ENCODE peak calls at places on chromosome 15, in eight cellular contexts. One of them, this sample, is unnamed.

GRCh38 chr15:95958417-95958816 is 372.1 kb upstream of the NR2F2 start:
- DNase-seq in HL-60: no peak
- DNase-seq in Panc1: no peak
- DNase-seq in GM13977: no peak
- DNase-seq in GM13976: no peak
- DNase-seq in CD8-positive, alpha-beta T cell: no peak
- DNase-seq in adrenal gland: no peak
- DNase-seq in upper lobe of right lung: no peak
- DNase-seq in this sample: no peak

GRCh38 chr15:75786564-75786925 is 56.7 kb upstream of the UBE2Q2 start:
- DNase-seq in HL-60: no peak
- DNase-seq in Panc1: no peak
- DNase-seq in GM13977: no peak
- DNase-seq in GM13976: no peak
- DNase-seq in CD8-positive, alpha-beta T cell: no peak
- DNase-seq in adrenal gland: peak
- DNase-seq in upper lobe of right lung: no peak
- DNase-seq in this sample: no peak

GRCh38 chr15:44227584-44227983 is 32.5 kb upstream of the FRMD5 start:
- DNase-seq in HL-60: no peak
- DNase-seq in Panc1: no peak
- DNase-seq in GM13977: no peak
- DNase-seq in GM13976: no peak
- DNase-seq in CD8-positive, alpha-beta T cell: no peak
- DNase-seq in adrenal gland: no peak
- DNase-seq in upper lobe of right lung: no peak
- DNase-seq in this sample: no peak

GRCh38 chr15:38164061-38164460 is 88.6 kb upstream of the SPRED1 start:
- DNase-seq in HL-60: no peak
- DNase-seq in Panc1: no peak
- DNase-seq in GM13977: no peak
- DNase-seq in GM13976: no peak
- DNase-seq in CD8-positive, alpha-beta T cell: no peak
- DNase-seq in adrenal gland: no peak
- DNase-seq in upper lobe of right lung: no peak
- DNase-seq in this sample: no peak

GRCh38 chr15:71785996-71786395 is 24.4 kb upstream of the NR2E3 start:
- DNase-seq in HL-60: no peak
- DNase-seq in Panc1: no peak
- DNase-seq in GM13977: no peak
- DNase-seq in GM13976: no peak
- DNase-seq in CD8-positive, alpha-beta T cell: no peak
- DNase-seq in adrenal gland: no peak
- DNase-seq in upper lobe of right lung: no peak
- DNase-seq in this sample: no peak

GRCh38 chr15:23686466-23687142 is 501 bp downstream of the NDN start:
- DNase-seq in HL-60: no peak
- DNase-seq in Panc1: no peak
- DNase-seq in GM13977: no peak
- DNase-seq in GM13976: no peak
- DNase-seq in CD8-positive, alpha-beta T cell: no peak
- DNase-seq in adrenal gland: no peak
- DNase-seq in upper lobe of right lung: no peak
- DNase-seq in this sample: no peak

GRCh38 chr15:25967120-25967519 is 104.0 kb upstream of the ATP10A start:
- DNase-seq in HL-60: no peak
- DNase-seq in Panc1: no peak
- DNase-seq in GM13977: no peak
- DNase-seq in GM13976: no peak
- DNase-seq in CD8-positive, alpha-beta T cell: no peak
- DNase-seq in adrenal gland: no peak
- DNase-seq in upper lobe of right lung: no peak
- DNase-seq in this sample: no peak

GRCh38 chr15:63833246-63833696 is 477 bp downstream of the HERC1 start:
- DNase-seq in HL-60: peak
- DNase-seq in Panc1: no peak
- DNase-seq in GM13977: peak
- DNase-seq in GM13976: peak
- DNase-seq in CD8-positive, alpha-beta T cell: peak
- DNase-seq in adrenal gland: peak
- DNase-seq in upper lobe of right lung: peak
- DNase-seq in this sample: peak

GRCh38 chr15:69280783-69281182 is 17.9 kb upstream of the PAQR5 start:
- DNase-seq in HL-60: no peak
- DNase-seq in Panc1: no peak
- DNase-seq in GM13977: no peak
- DNase-seq in GM13976: no peak
- DNase-seq in CD8-positive, alpha-beta T cell: no peak
- DNase-seq in adrenal gland: no peak
- DNase-seq in upper lobe of right lung: no peak
- DNase-seq in this sample: no peak

GRCh38 chr15:25179673-25180511 is 225.1 kb downstream of the SNRPN start:
- DNase-seq in HL-60: no peak
- DNase-seq in Panc1: no peak
- DNase-seq in GM13977: peak
- DNase-seq in GM13976: no peak
- DNase-seq in CD8-positive, alpha-beta T cell: no peak
- DNase-seq in adrenal gland: peak
- DNase-seq in upper lobe of right lung: peak
- DNase-seq in this sample: no peak

GRCh38 chr15:96363692-96364091 is 33.2 kb downstream of the NR2F2 start:
- DNase-seq in HL-60: no peak
- DNase-seq in Panc1: no peak
- DNase-seq in GM13977: peak
- DNase-seq in GM13976: peak
- DNase-seq in CD8-positive, alpha-beta T cell: no peak
- DNase-seq in adrenal gland: no peak
- DNase-seq in upper lobe of right lung: no peak
- DNase-seq in this sample: no peak

GRCh38 chr15:87916208-87916607 is 340.3 kb downstream of the NTRK3 start:
- DNase-seq in HL-60: no peak
- DNase-seq in Panc1: no peak
- DNase-seq in GM13977: no peak
- DNase-seq in GM13976: no peak
- DNase-seq in CD8-positive, alpha-beta T cell: no peak
- DNase-seq in adrenal gland: no peak
- DNase-seq in upper lobe of right lung: no peak
- DNase-seq in this sample: no peak

GRCh38 chr15:34691024-34691423 is 63.8 kb downstream of the GJD2 start:
- DNase-seq in HL-60: no peak
- DNase-seq in Panc1: no peak
- DNase-seq in GM13977: no peak
- DNase-seq in GM13976: no peak
- DNase-seq in CD8-positive, alpha-beta T cell: no peak
- DNase-seq in adrenal gland: no peak
- DNase-seq in upper lobe of right lung: no peak
- DNase-seq in this sample: no peak

GRCh38 chr15:84863480-84864428 is 20.7 kb upstream of the SLC28A1 start:
- DNase-seq in HL-60: peak
- DNase-seq in Panc1: no peak
- DNase-seq in GM13977: no peak
- DNase-seq in GM13976: no peak
- DNase-seq in CD8-positive, alpha-beta T cell: no peak
- DNase-seq in adrenal gland: no peak
- DNase-seq in upper lobe of right lung: no peak
- DNase-seq in this sample: no peak

GRCh38 chr15:78763796-78764241 is 47.4 kb downstream of the ADAMTS7 start:
- DNase-seq in HL-60: no peak
- DNase-seq in Panc1: no peak
- DNase-seq in GM13977: no peak
- DNase-seq in GM13976: no peak
- DNase-seq in CD8-positive, alpha-beta T cell: no peak
- DNase-seq in adrenal gland: peak
- DNase-seq in upper lobe of right lung: peak
- DNase-seq in this sample: no peak

GRCh38 chr15:91472316-91472756 is 372.3 kb downstream of the SV2B start:
- DNase-seq in HL-60: no peak
- DNase-seq in Panc1: no peak
- DNase-seq in GM13977: no peak
- DNase-seq in GM13976: no peak
- DNase-seq in CD8-positive, alpha-beta T cell: no peak
- DNase-seq in adrenal gland: no peak
- DNase-seq in upper lobe of right lung: no peak
- DNase-seq in this sample: no peak

GRCh38 chr15:77821188-77821958 is 188.7 kb upstream of the LINGO1 start:
- DNase-seq in HL-60: peak
- DNase-seq in Panc1: peak
- DNase-seq in GM13977: peak
- DNase-seq in GM13976: peak
- DNase-seq in CD8-positive, alpha-beta T cell: no peak
- DNase-seq in adrenal gland: peak
- DNase-seq in upper lobe of right lung: no peak
- DNase-seq in this sample: peak

GRCh38 chr15:80710635-80711553 is 15.8 kb downstream of the ABHD17C start:
- DNase-seq in HL-60: no peak
- DNase-seq in Panc1: no peak
- DNase-seq in GM13977: peak
- DNase-seq in GM13976: peak
- DNase-seq in CD8-positive, alpha-beta T cell: no peak
- DNase-seq in adrenal gland: no peak
- DNase-seq in upper lobe of right lung: no peak
- DNase-seq in this sample: peak

GRCh38 chr15:74430510-74430951 is 3.2 kb downstream of the SEMA7A start:
- DNase-seq in HL-60: no peak
- DNase-seq in Panc1: no peak
- DNase-seq in GM13977: no peak
- DNase-seq in GM13976: peak
- DNase-seq in CD8-positive, alpha-beta T cell: no peak
- DNase-seq in adrenal gland: no peak
- DNase-seq in upper lobe of right lung: no peak
- DNase-seq in this sample: peak

GRCh38 chr15:55669226-55669625 is 73.7 kb downstream of the PRTG start:
- DNase-seq in HL-60: no peak
- DNase-seq in Panc1: no peak
- DNase-seq in GM13977: no peak
- DNase-seq in GM13976: no peak
- DNase-seq in CD8-positive, alpha-beta T cell: no peak
- DNase-seq in adrenal gland: no peak
- DNase-seq in upper lobe of right lung: no peak
- DNase-seq in this sample: no peak

GRCh38 chr15:74193305-74193718 is 9.3 kb downstream of the STRA6 start:
- DNase-seq in HL-60: no peak
- DNase-seq in Panc1: no peak
- DNase-seq in GM13977: no peak
- DNase-seq in GM13976: no peak
- DNase-seq in CD8-positive, alpha-beta T cell: no peak
- DNase-seq in adrenal gland: peak
- DNase-seq in upper lobe of right lung: no peak
- DNase-seq in this sample: no peak

GRCh38 chr15:72970965-72971746 is 81.1 kb upstream of the NEO1 start:
- DNase-seq in HL-60: no peak
- DNase-seq in Panc1: no peak
- DNase-seq in GM13977: no peak
- DNase-seq in GM13976: no peak
- DNase-seq in CD8-positive, alpha-beta T cell: no peak
- DNase-seq in adrenal gland: no peak
- DNase-seq in upper lobe of right lung: no peak
- DNase-seq in this sample: no peak

GRCh38 chr15:47691896-47692295 is 25.4 kb upstream of the SEMA6D start:
- DNase-seq in HL-60: no peak
- DNase-seq in Panc1: no peak
- DNase-seq in GM13977: no peak
- DNase-seq in GM13976: no peak
- DNase-seq in CD8-positive, alpha-beta T cell: no peak
- DNase-seq in adrenal gland: no peak
- DNase-seq in upper lobe of right lung: no peak
- DNase-seq in this sample: no peak

GRCh38 chr15:60572462-60573214 is 93.7 kb upstream of the ICE2 start:
- DNase-seq in HL-60: no peak
- DNase-seq in Panc1: no peak
- DNase-seq in GM13977: no peak
- DNase-seq in GM13976: no peak
- DNase-seq in CD8-positive, alpha-beta T cell: no peak
- DNase-seq in adrenal gland: no peak
- DNase-seq in upper lobe of right lung: no peak
- DNase-seq in this sample: no peak

GRCh38 chr15:59492389-59493377 is 54.7 kb downstream of the FAM81A start:
- DNase-seq in HL-60: peak
- DNase-seq in Panc1: peak
- DNase-seq in GM13977: peak
- DNase-seq in GM13976: peak
- DNase-seq in CD8-positive, alpha-beta T cell: peak
- DNase-seq in adrenal gland: peak
- DNase-seq in upper lobe of right lung: no peak
- DNase-seq in this sample: peak

GRCh38 chr15:101540480-101541239 is 51.2 kb upstream of the PCSK6 start:
- DNase-seq in HL-60: no peak
- DNase-seq in Panc1: no peak
- DNase-seq in GM13977: no peak
- DNase-seq in GM13976: no peak
- DNase-seq in CD8-positive, alpha-beta T cell: no peak
- DNase-seq in adrenal gland: no peak
- DNase-seq in upper lobe of right lung: no peak
- DNase-seq in this sample: no peak
- TF ChIP-seq CTCF in HL-60: no peak
- TF ChIP-seq CTCF in Panc1: no peak
- TF ChIP-seq CTCF in GM13977: no peak
- TF ChIP-seq CTCF in GM13976: no peak
- TF ChIP-seq CTCF in CD8-positive, alpha-beta T cell: no peak
- TF ChIP-seq CTCF in adrenal gland: no peak
- TF ChIP-seq CTCF in upper lobe of right lung: no peak
- TF ChIP-seq CTCF in this sample: no peak

GRCh38 chr15:28881170-28881569 is 4.6 kb upstream of the APBA2 start:
- DNase-seq in HL-60: no peak
- DNase-seq in Panc1: no peak
- DNase-seq in GM13977: no peak
- DNase-seq in GM13976: no peak
- DNase-seq in CD8-positive, alpha-beta T cell: no peak
- DNase-seq in adrenal gland: no peak
- DNase-seq in upper lobe of right lung: no peak
- DNase-seq in this sample: no peak
- TF ChIP-seq CTCF in HL-60: no peak
- TF ChIP-seq CTCF in Panc1: no peak
- TF ChIP-seq CTCF in GM13977: no peak
- TF ChIP-seq CTCF in GM13976: no peak
- TF ChIP-seq CTCF in CD8-positive, alpha-beta T cell: no peak
- TF ChIP-seq CTCF in adrenal gland: no peak
- TF ChIP-seq CTCF in upper lobe of right lung: no peak
- TF ChIP-seq CTCF in this sample: no peak

DNA sequence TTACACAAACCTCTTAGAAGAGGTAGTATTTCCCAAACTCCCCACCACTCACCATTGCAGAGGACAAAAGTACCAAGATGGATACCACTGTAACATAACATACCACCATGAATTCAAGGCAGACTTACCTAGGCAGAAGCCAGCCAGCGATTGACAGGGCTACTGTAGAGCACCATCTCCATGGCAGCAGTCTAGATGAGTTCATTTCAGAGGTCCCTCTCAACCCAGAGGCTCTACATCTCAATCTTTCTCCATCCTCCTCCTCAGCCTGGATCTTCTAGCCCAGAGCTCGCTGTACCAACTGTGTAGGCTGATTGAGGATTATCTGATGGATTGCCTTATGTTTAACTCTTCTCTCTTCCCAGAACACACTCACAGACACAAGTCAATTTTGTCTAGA is 2.0 kb upstream of the PLIN1 start:
- DNase-seq in HL-60: no peak
- DNase-seq in Panc1: no peak
- DNase-seq in GM13977: no peak
- DNase-seq in GM13976: no peak
- DNase-seq in CD8-positive, alpha-beta T cell: no peak
- DNase-seq in adrenal gland: no peak
- DNase-seq in upper lobe of right lung: no peak
- DNase-seq in this sample: no peak
- TF ChIP-seq CTCF in HL-60: no peak
- TF ChIP-seq CTCF in Panc1: no peak
- TF ChIP-seq CTCF in GM13977: no peak
- TF ChIP-seq CTCF in GM13976: no peak
- TF ChIP-seq CTCF in CD8-positive, alpha-beta T cell: no peak
- TF ChIP-seq CTCF in adrenal gland: no peak
- TF ChIP-seq CTCF in upper lobe of right lung: no peak
- TF ChIP-seq CTCF in this sample: no peak

GRCh38 chr15:45253330-45253729 is 1.3 kb downstream of the SLC28A2 start:
- DNase-seq in HL-60: no peak
- DNase-seq in Panc1: no peak
- DNase-seq in GM13977: no peak
- DNase-seq in GM13976: no peak
- DNase-seq in CD8-positive, alpha-beta T cell: no peak
- DNase-seq in adrenal gland: no peak
- DNase-seq in upper lobe of right lung: no peak
- DNase-seq in this sample: no peak
- TF ChIP-seq CTCF in HL-60: peak
- TF ChIP-seq CTCF in Panc1: peak
- TF ChIP-seq CTCF in GM13977: no peak
- TF ChIP-seq CTCF in GM13976: no peak
- TF ChIP-seq CTCF in CD8-positive, alpha-beta T cell: peak
- TF ChIP-seq CTCF in adrenal gland: no peak
- TF ChIP-seq CTCF in upper lobe of right lung: peak
- TF ChIP-seq CTCF in this sample: no peak

This sample was measured in GM20000.